ENCODE peak calls at places on chromosome 12, in nine cellular contexts. W, T, N, S, K, L, B, Y and F are unnamed samples.

GRCh38 chr12:6069452-6070093 is 54.9 kb downstream of the VWF start:
- DNase-seq in W (peak; percentile 96), T (peak; percentile 81), N (peak; percentile 89), S (no peak), K (peak; percentile 33), L (no peak), B (no peak), Y (no peak), F (peak; percentile 75)

GRCh38 chr12:51395283-51396230 is 4.4 kb upstream of the GALNT6 start:
- DNase-seq in W (no peak), T (no peak), N (no peak), S (no peak), K (no peak), L (no peak), B (no peak), Y (no peak), F (no peak)

GRCh38 chr12:94100254-94100653 is 48.1 kb upstream of the PLXNC1 start:
- DNase-seq in W (peak; percentile 34), T (no peak), N (peak; percentile 67), S (no peak), K (no peak), L (peak; percentile 28), B (no peak), Y (no peak), F (no peak)

GRCh38 chr12:116626153-116626552 is 67.0 kb downstream of the MAP1LC3B2 start:
- DNase-seq in W (no peak), T (no peak), N (no peak), S (no peak), K (no peak), L (no peak), B (no peak), Y (no peak), F (no peak)

GRCh38 chr12:3553681-3554546 is 62.9 kb downstream of the PRMT8 start:
- DNase-seq in W (no peak), T (no peak), N (no peak), S (no peak), K (no peak), L (no peak), B (no peak), Y (no peak), F (no peak)

GRCh38 chr12:103036581-103037214 is 79.2 kb downstream of the ASCL1 start:
- DNase-seq in W (no peak), T (no peak), N (no peak), S (no peak), K (no peak), L (no peak), B (no peak), Y (no peak), F (no peak)

GRCh38 chr12:52249041-52249461 is 16.0 kb downstream of the KRT7 start:
- DNase-seq in W (peak; percentile 36), T (peak; percentile 95), N (no peak), S (no peak), K (no peak), L (no peak), B (no peak), Y (no peak), F (no peak)

GRCh38 chr12:93849946-93850345 is 172.8 kb downstream of the CRADD start:
- DNase-seq in W (no peak), T (no peak), N (no peak), S (no peak), K (no peak), L (no peak), B (no peak), Y (no peak), F (no peak)